ENCODE peak calls at places on chromosomes 5 and 9, in seven cellular contexts. E, L, Z, H, A, M and K are unnamed samples.

GRCh38 chr5:136141561-136141960 is 8.9 kb downstream of the SMAD5 start:
- DNase-seq in E (no peak), L (no peak), Z (no peak), H (no peak), A (no peak), M (no peak), K (no peak)

GRCh38 chr5:112254303-112254702 is 164.8 kb downstream of the EPB41L4A start:
- DNase-seq in E (no peak), L (peak; percentile 14), Z (no peak), H (no peak), A (no peak), M (no peak), K (no peak)

GRCh38 chr9:77614671-77615070 is 33.5 kb downstream of the GNA14 start:
- DNase-seq in E (no peak), L (no peak), Z (no peak), H (no peak), A (no peak), M (no peak), K (no peak)

GRCh38 chr9:72271617-72272478 is 93.2 kb downstream of the ZFAND5 start:
- DNase-seq in E (peak; percentile 66), L (peak; percentile 65), Z (peak; percentile 11), H (no peak), A (peak; percentile 10), M (no peak), K (peak; percentile 71)

GRCh38 chr9:134325096-134325812 is 1.0 kb upstream of the RXRA start:
- DNase-seq in E (peak; percentile 40), L (peak; percentile 38), Z (no peak), H (no peak), A (no peak), M (peak; percentile 81), K (no peak)

GRCh38 chr9:84953252-84953773 is 283.8 kb downstream of the NTRK2 start:
- DNase-seq in E (no peak), L (no peak), Z (no peak), H (no peak), A (no peak), M (no peak), K (no peak)

GRCh38 chr9:19050637-19051591 is 1.7 kb downstream of the RRAGA start:
- DNase-seq in E (no peak), L (no peak), Z (no peak), H (no peak), A (no peak), M (no peak), K (no peak)

GRCh38 chr5:93874491-93874890 is 133.1 kb upstream of the POU5F2 start:
- DNase-seq in E (peak; percentile 16), L (no peak), Z (no peak), H (no peak), A (no peak), M (no peak), K (no peak)

GRCh38 chr5:168472329-168472728 is 13.9 kb upstream of the RARS1 start:
- DNase-seq in E (peak; percentile 93), L (peak; percentile 96), Z (no peak), H (no peak), A (no peak), M (no peak), K (no peak)

GRCh38 chr9:128554155-128554862 is 1.9 kb downstream of the SPTAN1 start:
- DNase-seq in E (peak; percentile 97), L (peak; percentile 87), Z (no peak), H (no peak), A (peak; percentile 36), M (peak; percentile 37), K (peak; percentile 32)

GRCh38 chr9:101427337-101427736 is 8.2 kb downstream of the ALDOB start:
- DNase-seq in E (no peak), L (no peak), Z (no peak), H (no peak), A (no peak), M (no peak), K (no peak)

GRCh38 chr9:124164800-124165199 is 92.9 kb upstream of the NEK6 start:
- DNase-seq in E (peak; percentile 17), L (peak; percentile 9), Z (no peak), H (no peak), A (no peak), M (no peak), K (no peak)

GRCh38 chr5:172696171-172696849 is 55.2 kb downstream of the NEURL1B start:
- DNase-seq in E (no peak), L (no peak), Z (no peak), H (no peak), A (no peak), M (no peak), K (no peak)

GRCh38 chr5:174071484-174071883 is 26.0 kb downstream of the NSG2 start:
- DNase-seq in E (no peak), L (no peak), Z (no peak), H (no peak), A (no peak), M (no peak), K (no peak)

GRCh38 chr9:135081264-135081660 is 6.2 kb upstream of the OLFM1 start:
- DNase-seq in E (no peak), L (no peak), Z (no peak), H (no peak), A (no peak), M (peak; percentile 8), K (no peak)

GRCh38 chr9:114385412-114386181 is 2.2 kb downstream of the AKNA start:
- DNase-seq in E (peak; percentile 83), L (peak; percentile 95), Z (peak; percentile 79), H (no peak), A (peak; percentile 97), M (peak; percentile 73), K (peak; percentile 86)

GRCh38 chr9:78296208-78296892 is 575 bp upstream of the PSAT1 start:
- DNase-seq in E (peak; percentile 38), L (peak; percentile 35), Z (no peak), H (no peak), A (no peak), M (peak; percentile 54), K (no peak)

GRCh38 chr5:77635617-77636422 is 2.7 kb downstream of the OTP start:
- DNase-seq in E (no peak), L (no peak), Z (no peak), H (no peak), A (no peak), M (no peak), K (no peak)

GRCh38 chr9:101628173-101628572 is 33.4 kb upstream of the PPP3R2 start:
- DNase-seq in E (peak; percentile 13), L (peak; percentile 17), Z (no peak), H (no peak), A (no peak), M (no peak), K (no peak)

GRCh38 chr9:108333406-108334031 is 522.3 kb downstream of the ACTL7B start:
- DNase-seq in E (no peak), L (no peak), Z (no peak), H (no peak), A (no peak), M (no peak), K (no peak)

GRCh38 chr9:70491798-70492736 is 77.6 kb upstream of the KLF9 start:
- DNase-seq in E (peak; percentile 71), L (no peak), Z (no peak), H (no peak), A (no peak), M (no peak), K (no peak)

GRCh38 chr5:95838552-95838951 is 16.0 kb upstream of the GLRX start:
- DNase-seq in E (no peak), L (no peak), Z (no peak), H (no peak), A (no peak), M (no peak), K (no peak)

GRCh38 chr5:176781638-176782570 is 28.5 kb upstream of the UNC5A start:
- DNase-seq in E (no peak), L (no peak), Z (no peak), H (no peak), A (no peak), M (no peak), K (no peak)

DNA sequence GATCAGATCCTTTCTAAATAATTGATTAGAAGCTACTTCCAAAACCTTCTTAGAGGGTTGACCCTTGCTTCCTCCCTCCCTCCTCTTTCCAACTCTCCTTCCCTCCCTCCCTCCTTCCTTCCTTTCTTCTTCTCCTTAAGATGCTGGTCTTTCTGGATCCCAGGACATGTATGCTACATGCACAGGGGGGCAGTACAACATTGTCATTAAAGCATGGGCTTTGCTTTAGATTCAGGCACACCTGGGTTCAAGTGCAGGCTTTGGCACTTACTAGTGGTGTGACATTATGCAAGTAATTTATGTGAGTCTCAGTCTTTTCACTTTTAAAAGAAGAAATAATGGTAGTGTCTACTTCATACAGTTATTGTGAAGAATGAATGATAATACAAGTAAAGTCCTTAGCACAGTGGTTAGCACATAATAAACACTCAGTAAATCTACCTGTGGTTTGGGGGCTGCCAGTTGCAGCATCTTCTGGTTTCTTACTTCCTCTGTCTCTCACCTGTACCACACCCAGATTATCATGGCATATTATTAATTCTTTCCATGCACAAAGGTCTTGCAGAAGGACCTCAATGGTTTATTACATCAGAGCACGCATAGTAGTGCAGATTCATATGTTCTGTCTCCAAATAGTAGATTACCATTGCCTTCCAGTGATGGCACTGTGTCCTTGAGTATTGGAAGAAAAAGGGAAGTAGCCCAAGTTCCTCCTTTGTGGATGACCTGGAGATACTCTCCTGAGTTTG is 154.1 kb downstream of the ARHGAP26 start:
- DNase-seq in E (peak; percentile 46), L (peak; percentile 33), Z (no peak), H (no peak), A (no peak), M (no peak), K (peak; percentile 35)
- TF ChIP-seq CTCF in E (peak; percentile 33), L (peak; percentile 10), Z (no peak), H (peak; percentile 53), A (peak; percentile 23), M (no peak), K (peak; percentile 50)

GRCh38 chr5:6780802-6781391 is 67.7 kb downstream of the TENT4A start:
- DNase-seq in E (no peak), L (peak; percentile 8), Z (no peak), H (no peak), A (peak; percentile 8), M (no peak), K (no peak)
- TF ChIP-seq CTCF in E (peak; percentile 34), L (peak; percentile 49), Z (peak; percentile 43), H (peak; percentile 12), A (peak; percentile 89), M (no peak), K (peak; percentile 52)

DNA sequence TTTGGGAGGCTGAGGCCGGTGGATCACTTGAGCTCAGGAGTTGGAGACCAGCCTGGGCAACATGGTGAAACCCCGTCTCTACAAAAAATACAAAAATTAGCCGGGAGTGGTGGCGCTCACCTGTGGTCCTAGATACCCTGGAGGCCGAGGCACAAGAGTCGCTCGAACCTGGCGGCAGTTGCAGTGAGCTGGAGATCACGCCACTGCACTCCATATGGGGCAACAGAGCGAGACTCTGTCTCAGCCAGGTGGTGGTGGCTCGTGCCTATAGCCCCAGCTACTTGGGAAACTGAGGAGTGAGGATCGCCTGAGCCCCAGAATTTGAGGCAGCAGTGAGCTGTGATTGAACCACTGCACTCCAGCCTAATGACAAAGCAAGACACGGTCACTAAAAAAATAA is 2.4 kb upstream of the RFK start:
- DNase-seq in E (no peak), L (no peak), Z (no peak), H (no peak), A (no peak), M (no peak), K (no peak)
- TF ChIP-seq CTCF in E (no peak), L (no peak), Z (no peak), H (no peak), A (no peak), M (no peak), K (no peak)

DNA sequence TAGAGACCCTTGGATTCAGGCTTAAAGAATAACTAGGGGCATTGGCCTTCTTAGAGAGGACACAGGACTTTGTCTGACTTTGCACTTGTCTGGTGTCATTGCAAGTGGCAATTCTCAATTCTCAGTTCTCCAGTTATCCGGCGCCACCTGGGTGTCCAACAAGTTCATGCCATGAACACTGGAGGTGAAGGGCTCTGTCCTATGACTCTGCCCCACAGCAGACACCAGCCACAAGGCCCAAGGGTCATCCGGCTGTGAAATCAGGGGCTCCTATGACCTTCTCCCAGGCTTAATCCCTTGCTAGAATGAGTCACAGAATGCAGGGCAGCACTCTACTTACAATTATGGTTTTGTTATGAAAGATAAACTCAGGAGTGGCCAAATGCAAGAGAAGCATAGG is 391.9 kb downstream of the GADD45G start:
- DNase-seq in E (no peak), L (peak; percentile 20), Z (no peak), H (no peak), A (no peak), M (peak; percentile 70), K (no peak)
- TF ChIP-seq CTCF in E (no peak), L (peak; percentile 15), Z (no peak), H (no peak), A (no peak), M (no peak), K (no peak)